ENCODE peak calls at places on chromosome 13, in eight cellular contexts. One of them, this sample, is unnamed.

GRCh38 chr13:73449258-73449657 is 390.5 kb downstream of the KLF5 start:
- DNase-seq in fibroblast of lung: peak; percentile 58
- DNase-seq in GM12864: no peak
- DNase-seq in lower lobe of right lung: no peak
- DNase-seq in mammary epithelial cell: peak; percentile 70
- DNase-seq in breast epithelium: no peak
- DNase-seq in dorsolateral prefrontal cortex: no peak
- DNase-seq in mucosa of descending colon: no peak
- DNase-seq in this sample: no peak

GRCh38 chr13:97586941-97587340 is 153.0 kb downstream of the RAP2A start:
- DNase-seq in fibroblast of lung: no peak
- DNase-seq in GM12864: no peak
- DNase-seq in lower lobe of right lung: no peak
- DNase-seq in mammary epithelial cell: no peak
- DNase-seq in breast epithelium: no peak
- DNase-seq in dorsolateral prefrontal cortex: no peak
- DNase-seq in mucosa of descending colon: no peak
- DNase-seq in this sample: no peak

GRCh38 chr13:92806215-92806614 is 420.4 kb upstream of the GPC6 start:
- DNase-seq in fibroblast of lung: peak; percentile 26
- DNase-seq in GM12864: no peak
- DNase-seq in lower lobe of right lung: no peak
- DNase-seq in mammary epithelial cell: no peak
- DNase-seq in breast epithelium: no peak
- DNase-seq in dorsolateral prefrontal cortex: no peak
- DNase-seq in mucosa of descending colon: no peak
- DNase-seq in this sample: no peak

GRCh38 chr13:36130168-36130541 is 1.0 kb downstream of the DCLK1 start:
- DNase-seq in fibroblast of lung: no peak
- DNase-seq in GM12864: no peak
- DNase-seq in lower lobe of right lung: no peak
- DNase-seq in mammary epithelial cell: no peak
- DNase-seq in breast epithelium: no peak
- DNase-seq in dorsolateral prefrontal cortex: no peak
- DNase-seq in mucosa of descending colon: no peak
- DNase-seq in this sample: no peak

GRCh38 chr13:73684286-73684685 is 449.9 kb downstream of the KLF12 start:
- DNase-seq in fibroblast of lung: no peak
- DNase-seq in GM12864: no peak
- DNase-seq in lower lobe of right lung: no peak
- DNase-seq in mammary epithelial cell: no peak
- DNase-seq in breast epithelium: peak; percentile 23
- DNase-seq in dorsolateral prefrontal cortex: no peak
- DNase-seq in mucosa of descending colon: no peak
- DNase-seq in this sample: no peak

GRCh38 chr13:86585826-86586225 is 786.6 kb upstream of the SLITRK6 start:
- DNase-seq in fibroblast of lung: peak; percentile 83
- DNase-seq in GM12864: no peak
- DNase-seq in lower lobe of right lung: no peak
- DNase-seq in mammary epithelial cell: no peak
- DNase-seq in breast epithelium: no peak
- DNase-seq in dorsolateral prefrontal cortex: no peak
- DNase-seq in mucosa of descending colon: no peak
- DNase-seq in this sample: no peak

GRCh38 chr13:109880371-109881346 is 94.3 kb upstream of the IRS2 start:
- DNase-seq in fibroblast of lung: no peak
- DNase-seq in GM12864: no peak
- DNase-seq in lower lobe of right lung: no peak
- DNase-seq in mammary epithelial cell: no peak
- DNase-seq in breast epithelium: no peak
- DNase-seq in dorsolateral prefrontal cortex: no peak
- DNase-seq in mucosa of descending colon: no peak
- DNase-seq in this sample: no peak

GRCh38 chr13:21671793-21672680 is 1.2 kb downstream of the FGF9 start:
- DNase-seq in fibroblast of lung: no peak
- DNase-seq in GM12864: no peak
- DNase-seq in lower lobe of right lung: no peak
- DNase-seq in mammary epithelial cell: no peak
- DNase-seq in breast epithelium: no peak
- DNase-seq in dorsolateral prefrontal cortex: no peak
- DNase-seq in mucosa of descending colon: peak; percentile 37
- DNase-seq in this sample: no peak

GRCh38 chr13:59914556-59914955 is 249.2 kb downstream of the DIAPH3 start:
- DNase-seq in fibroblast of lung: peak; percentile 82
- DNase-seq in GM12864: no peak
- DNase-seq in lower lobe of right lung: no peak
- DNase-seq in mammary epithelial cell: no peak
- DNase-seq in breast epithelium: no peak
- DNase-seq in dorsolateral prefrontal cortex: no peak
- DNase-seq in mucosa of descending colon: no peak
- DNase-seq in this sample: no peak

GRCh38 chr13:95924389-95924994 is 128.7 kb downstream of the UGGT2 start:
- DNase-seq in fibroblast of lung: peak; percentile 94
- DNase-seq in GM12864: no peak
- DNase-seq in lower lobe of right lung: no peak
- DNase-seq in mammary epithelial cell: peak; percentile 75
- DNase-seq in breast epithelium: no peak
- DNase-seq in dorsolateral prefrontal cortex: no peak
- DNase-seq in mucosa of descending colon: no peak
- DNase-seq in this sample: no peak

GRCh38 chr13:51560336-51560735 is 23.9 kb upstream of the WDFY2 start:
- DNase-seq in fibroblast of lung: no peak
- DNase-seq in GM12864: no peak
- DNase-seq in lower lobe of right lung: no peak
- DNase-seq in mammary epithelial cell: no peak
- DNase-seq in breast epithelium: no peak
- DNase-seq in dorsolateral prefrontal cortex: no peak
- DNase-seq in mucosa of descending colon: no peak
- DNase-seq in this sample: no peak
- TF ChIP-seq CTCF in fibroblast of lung: no peak
- TF ChIP-seq CTCF in GM12864: no peak
- TF ChIP-seq CTCF in lower lobe of right lung: no peak
- TF ChIP-seq CTCF in mammary epithelial cell: no peak
- TF ChIP-seq CTCF in breast epithelium: no peak
- TF ChIP-seq CTCF in dorsolateral prefrontal cortex: no peak
- TF ChIP-seq CTCF in mucosa of descending colon: no peak
- TF ChIP-seq CTCF in this sample: no peak

GRCh38 chr13:42660367-42660965 is 86.5 kb downstream of the TNFSF11 start:
- DNase-seq in fibroblast of lung: peak; percentile 3
- DNase-seq in GM12864: no peak
- DNase-seq in lower lobe of right lung: no peak
- DNase-seq in mammary epithelial cell: peak; percentile 6
- DNase-seq in breast epithelium: no peak
- DNase-seq in dorsolateral prefrontal cortex: no peak
- DNase-seq in mucosa of descending colon: no peak
- DNase-seq in this sample: no peak
- TF ChIP-seq CTCF in fibroblast of lung: peak; percentile 30
- TF ChIP-seq CTCF in GM12864: peak; percentile 1
- TF ChIP-seq CTCF in lower lobe of right lung: no peak
- TF ChIP-seq CTCF in mammary epithelial cell: peak; percentile 49
- TF ChIP-seq CTCF in breast epithelium: no peak
- TF ChIP-seq CTCF in dorsolateral prefrontal cortex: no peak
- TF ChIP-seq CTCF in mucosa of descending colon: no peak
- TF ChIP-seq CTCF in this sample: no peak

GRCh38 chr13:99717959-99718674 is 216.8 kb downstream of the TM9SF2 start:
- DNase-seq in fibroblast of lung: no peak
- DNase-seq in GM12864: no peak
- DNase-seq in lower lobe of right lung: no peak
- DNase-seq in mammary epithelial cell: no peak
- DNase-seq in breast epithelium: no peak
- DNase-seq in dorsolateral prefrontal cortex: no peak
- DNase-seq in mucosa of descending colon: no peak
- DNase-seq in this sample: no peak
- TF ChIP-seq CTCF in fibroblast of lung: no peak
- TF ChIP-seq CTCF in GM12864: no peak
- TF ChIP-seq CTCF in lower lobe of right lung: no peak
- TF ChIP-seq CTCF in mammary epithelial cell: no peak
- TF ChIP-seq CTCF in breast epithelium: no peak
- TF ChIP-seq CTCF in dorsolateral prefrontal cortex: no peak
- TF ChIP-seq CTCF in mucosa of descending colon: no peak
- TF ChIP-seq CTCF in this sample: no peak

GRCh38 chr13:44131069-44131614 is 242.5 kb upstream of the SERP2 start:
- DNase-seq in fibroblast of lung: no peak
- DNase-seq in GM12864: no peak
- DNase-seq in lower lobe of right lung: no peak
- DNase-seq in mammary epithelial cell: no peak
- DNase-seq in breast epithelium: no peak
- DNase-seq in dorsolateral prefrontal cortex: no peak
- DNase-seq in mucosa of descending colon: no peak
- DNase-seq in this sample: no peak

GRCh38 chr13:44132710-44133109 is 240.9 kb upstream of the SERP2 start:
- DNase-seq in fibroblast of lung: peak; percentile 80
- DNase-seq in GM12864: no peak
- DNase-seq in lower lobe of right lung: peak; percentile 89
- DNase-seq in mammary epithelial cell: peak; percentile 64
- DNase-seq in breast epithelium: peak; percentile 30
- DNase-seq in dorsolateral prefrontal cortex: no peak
- DNase-seq in mucosa of descending colon: no peak
- DNase-seq in this sample: no peak

GRCh38 chr13:44125943-44126469 is 246.3 kb downstream of the LACC1 start:
- DNase-seq in fibroblast of lung: no peak
- DNase-seq in GM12864: no peak
- DNase-seq in lower lobe of right lung: no peak
- DNase-seq in mammary epithelial cell: no peak
- DNase-seq in breast epithelium: no peak
- DNase-seq in dorsolateral prefrontal cortex: no peak
- DNase-seq in mucosa of descending colon: no peak
- DNase-seq in this sample: no peak

GRCh38 chr13:44129418-44129817 is 244.2 kb upstream of the SERP2 start:
- DNase-seq in fibroblast of lung: no peak
- DNase-seq in GM12864: no peak
- DNase-seq in lower lobe of right lung: no peak
- DNase-seq in mammary epithelial cell: no peak
- DNase-seq in breast epithelium: no peak
- DNase-seq in dorsolateral prefrontal cortex: no peak
- DNase-seq in mucosa of descending colon: no peak
- DNase-seq in this sample: no peak

GRCh38 chr13:44128522-44128921 is 245.1 kb upstream of the SERP2 start:
- DNase-seq in fibroblast of lung: peak; percentile 60
- DNase-seq in GM12864: no peak
- DNase-seq in lower lobe of right lung: no peak
- DNase-seq in mammary epithelial cell: no peak
- DNase-seq in breast epithelium: no peak
- DNase-seq in dorsolateral prefrontal cortex: no peak
- DNase-seq in mucosa of descending colon: no peak
- DNase-seq in this sample: no peak
- TF ChIP-seq CTCF in fibroblast of lung: no peak
- TF ChIP-seq CTCF in GM12864: no peak
- TF ChIP-seq CTCF in lower lobe of right lung: no peak
- TF ChIP-seq CTCF in mammary epithelial cell: no peak
- TF ChIP-seq CTCF in breast epithelium: no peak
- TF ChIP-seq CTCF in dorsolateral prefrontal cortex: no peak
- TF ChIP-seq CTCF in mucosa of descending colon: no peak
- TF ChIP-seq CTCF in this sample: no peak

GRCh38 chr13:37476874-37477273 is 121.7 kb downstream of the POSTN start:
- DNase-seq in fibroblast of lung: peak; percentile 77
- DNase-seq in GM12864: no peak
- DNase-seq in lower lobe of right lung: no peak
- DNase-seq in mammary epithelial cell: peak; percentile 43
- DNase-seq in breast epithelium: no peak
- DNase-seq in dorsolateral prefrontal cortex: no peak
- DNase-seq in mucosa of descending colon: no peak
- DNase-seq in this sample: no peak

GRCh38 chr13:37475966-37476365 is 122.6 kb downstream of the POSTN start:
- DNase-seq in fibroblast of lung: peak; percentile 76
- DNase-seq in GM12864: no peak
- DNase-seq in lower lobe of right lung: no peak
- DNase-seq in mammary epithelial cell: no peak
- DNase-seq in breast epithelium: no peak
- DNase-seq in dorsolateral prefrontal cortex: no peak
- DNase-seq in mucosa of descending colon: no peak
- DNase-seq in this sample: no peak

GRCh38 chr13:37475151-37475550 is 123.4 kb downstream of the POSTN start:
- DNase-seq in fibroblast of lung: no peak
- DNase-seq in GM12864: no peak
- DNase-seq in lower lobe of right lung: no peak
- DNase-seq in mammary epithelial cell: no peak
- DNase-seq in breast epithelium: no peak
- DNase-seq in dorsolateral prefrontal cortex: no peak
- DNase-seq in mucosa of descending colon: no peak
- DNase-seq in this sample: no peak

DNA sequence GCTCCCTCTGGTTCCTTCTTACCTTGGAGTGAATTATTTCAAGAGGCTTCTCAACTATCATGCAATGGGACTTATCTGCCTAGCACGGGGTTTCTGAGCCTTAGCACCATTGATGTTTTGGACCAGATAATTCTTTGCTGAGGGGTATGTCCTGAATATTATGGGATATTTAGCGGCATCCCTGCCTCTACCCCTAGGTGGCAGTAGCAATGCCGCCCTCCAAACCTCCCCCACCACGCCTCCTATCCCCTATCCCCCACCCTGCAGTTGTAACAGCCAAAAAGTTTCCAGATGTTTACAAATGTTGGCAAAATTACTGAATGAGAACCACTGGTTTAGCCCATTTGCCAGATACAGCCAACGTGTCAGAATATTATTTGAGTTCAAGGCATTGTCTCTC is 125.5 kb downstream of the POSTN start:
- DNase-seq in fibroblast of lung: no peak
- DNase-seq in GM12864: no peak
- DNase-seq in lower lobe of right lung: no peak
- DNase-seq in mammary epithelial cell: no peak
- DNase-seq in breast epithelium: no peak
- DNase-seq in dorsolateral prefrontal cortex: no peak
- DNase-seq in mucosa of descending colon: no peak
- DNase-seq in this sample: no peak
- TF ChIP-seq CTCF in fibroblast of lung: no peak
- TF ChIP-seq CTCF in GM12864: no peak
- TF ChIP-seq CTCF in lower lobe of right lung: no peak
- TF ChIP-seq CTCF in mammary epithelial cell: no peak
- TF ChIP-seq CTCF in breast epithelium: no peak
- TF ChIP-seq CTCF in dorsolateral prefrontal cortex: no peak
- TF ChIP-seq CTCF in mucosa of descending colon: no peak
- TF ChIP-seq CTCF in this sample: peak; percentile 14

DNA sequence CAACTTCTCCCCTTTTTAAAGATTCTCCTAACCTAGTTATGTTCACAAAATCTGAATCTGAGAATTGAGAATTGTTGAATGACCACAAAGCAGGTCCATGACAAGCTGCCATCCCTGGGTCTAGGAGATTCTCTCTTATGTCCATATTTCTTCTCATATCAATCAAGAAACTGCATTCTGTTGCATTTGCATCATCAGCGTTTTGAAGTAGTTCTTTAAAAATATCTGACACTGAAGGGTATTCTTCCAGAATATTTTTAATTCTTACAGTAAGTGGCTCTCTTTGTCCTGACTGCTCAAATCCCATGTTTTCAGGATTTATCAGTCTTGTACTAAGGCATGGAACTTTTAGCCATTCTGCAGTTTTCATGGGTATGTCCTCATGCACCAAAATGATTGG is 94.3 kb downstream of the SACS start:
- DNase-seq in fibroblast of lung: no peak
- DNase-seq in GM12864: no peak
- DNase-seq in lower lobe of right lung: no peak
- DNase-seq in mammary epithelial cell: no peak
- DNase-seq in breast epithelium: no peak
- DNase-seq in dorsolateral prefrontal cortex: no peak
- DNase-seq in mucosa of descending colon: no peak
- DNase-seq in this sample: no peak
- TF ChIP-seq CTCF in fibroblast of lung: no peak
- TF ChIP-seq CTCF in GM12864: no peak
- TF ChIP-seq CTCF in lower lobe of right lung: no peak
- TF ChIP-seq CTCF in mammary epithelial cell: no peak
- TF ChIP-seq CTCF in breast epithelium: no peak
- TF ChIP-seq CTCF in dorsolateral prefrontal cortex: no peak
- TF ChIP-seq CTCF in mucosa of descending colon: no peak
- TF ChIP-seq CTCF in this sample: no peak